ENCODE peak calls at places on chromosome 17, in five cellular contexts. L, J, X, U and W are unnamed samples.

GRCh38 chr17:34068506-34069035 is 186.5 kb upstream of the CCL2 start:
- DNase-seq in L (no peak), J (no peak), X (no peak), U (no peak), W (no peak)

GRCh38 chr17:8359769-8360168 is 16.7 kb downstream of the KRABD2 start:
- DNase-seq in L (peak), J (peak), X (no peak), U (no peak), W (peak)

GRCh38 chr17:59437766-59438165 is 106.3 kb downstream of the YPEL2 start:
- DNase-seq in L (no peak), J (no peak), X (no peak), U (no peak), W (no peak)

GRCh38 chr17:38910325-38910724 is 15.1 kb upstream of the LASP1NB start:
- DNase-seq in L (no peak), J (no peak), X (no peak), U (no peak), W (no peak)

GRCh38 chr17:42132941-42133340 is 10.3 kb downstream of the HSPB9 start:
- DNase-seq in L (peak), J (peak), X (no peak), U (peak), W (peak)

GRCh38 chr17:19263621-19264010 is 26.4 kb downstream of the EPN2 start:
- DNase-seq in L (no peak), J (peak), X (peak), U (no peak), W (no peak)

GRCh38 chr17:44979426-44980273 is 11.5 kb upstream of the C1QL1 start:
- DNase-seq in L (no peak), J (peak), X (no peak), U (peak), W (no peak)

GRCh38 chr17:59527931-59528330 is 37.5 kb upstream of the DHX40 start:
- DNase-seq in L (no peak), J (peak), X (no peak), U (no peak), W (no peak)

GRCh38 chr17:56112086-56112485 is 41.2 kb upstream of the ANKFN1 start:
- DNase-seq in L (no peak), J (no peak), X (no peak), U (no peak), W (peak)

GRCh38 chr17:44865921-44866320 is 18.2 kb downstream of the HIGD1B start:
- DNase-seq in L (no peak), J (no peak), X (no peak), U (no peak), W (no peak)

GRCh38 chr17:40647549-40648325 is at the start of gene SMARCE1:
- DNase-seq in L (peak), J (peak), X (peak), U (peak), W (peak)

GRCh38 chr17:70405492-70406220 is 236.3 kb downstream of the KCNJ2 start:
- DNase-seq in L (peak), J (peak), X (no peak), U (no peak), W (peak)

GRCh38 chr17:80884811-80885210 is 106.8 kb upstream of the CHMP6 start:
- DNase-seq in L (no peak), J (no peak), X (no peak), U (peak), W (no peak)

GRCh38 chr17:60315650-60316049 is 76.3 kb downstream of the USP32 start:
- DNase-seq in L (peak), J (no peak), X (no peak), U (no peak), W (no peak)

GRCh38 chr17:64282753-64283080 is 19.7 kb upstream of the TEX2 start:
- DNase-seq in L (no peak), J (no peak), X (no peak), U (no peak), W (no peak)

GRCh38 chr17:33725675-33726271 is 432.7 kb upstream of the ASIC2 start:
- DNase-seq in L (peak), J (peak), X (peak), U (peak), W (no peak)

GRCh38 chr17:9669551-9670008 is 24.3 kb downstream of the USP43 start:
- DNase-seq in L (no peak), J (peak), X (no peak), U (no peak), W (no peak)
- H3K4me3 ChIP-seq in L (no peak), J (no peak), X (no peak), U (no peak), W (no peak)

GRCh38 chr17:28738680-28739384 is 5.0 kb upstream of the TRAF4 start:
- DNase-seq in L (no peak), J (no peak), X (no peak), U (no peak), W (no peak)
- H3K4me3 ChIP-seq in L (no peak), J (no peak), X (no peak), U (no peak), W (no peak)

DNA sequence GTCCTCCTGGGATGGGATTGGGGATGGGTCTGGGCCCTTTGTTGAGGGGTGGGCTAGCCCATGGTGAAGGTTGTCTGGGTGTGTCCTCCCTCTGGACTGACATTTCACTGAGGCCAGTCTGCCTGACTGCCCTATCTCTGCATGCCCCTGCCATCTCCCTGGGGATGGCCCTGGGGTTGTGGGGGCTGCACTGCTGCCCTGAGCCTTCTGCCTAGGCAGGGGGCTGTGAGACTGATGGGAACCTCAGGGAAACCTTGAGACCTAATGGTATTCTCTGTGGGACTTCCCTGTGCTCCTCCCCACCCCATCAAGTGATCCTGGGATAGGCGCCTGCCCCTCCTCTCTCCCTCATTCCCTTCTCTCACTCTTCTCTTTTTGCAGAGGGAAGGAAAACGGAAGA is 19.9 kb downstream of the RAI1 start:
- DNase-seq in L (no peak), J (no peak), X (no peak), U (no peak), W (no peak)
- H3K4me3 ChIP-seq in L (no peak), J (no peak), X (no peak), U (peak), W (no peak)

DNA sequence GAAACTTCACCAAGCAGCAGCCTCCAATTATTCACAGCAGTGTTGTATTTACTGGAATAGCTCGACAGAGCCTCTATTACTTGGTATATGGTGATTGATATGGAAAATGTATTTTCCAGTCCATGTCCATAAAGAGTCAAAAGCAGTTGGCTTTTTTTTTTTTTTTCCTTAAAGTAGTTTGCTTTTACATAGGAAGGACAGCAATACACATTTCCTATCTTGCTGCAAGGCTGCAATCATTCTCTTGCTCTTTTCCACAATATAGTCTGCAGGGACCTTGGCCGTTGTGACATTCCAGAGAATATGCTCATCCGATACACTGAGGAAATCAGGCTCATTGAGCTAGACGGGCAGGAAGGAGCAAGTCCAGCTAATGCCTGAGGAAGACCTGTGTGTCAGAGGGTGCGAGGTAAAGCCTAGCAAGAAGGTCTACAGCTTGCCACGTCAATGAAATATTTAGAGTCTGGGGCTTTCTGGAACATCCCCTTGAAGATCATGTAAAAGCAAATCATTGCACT is 131.1 kb downstream of the ENGASE start:
- DNase-seq in L (no peak), J (peak), X (no peak), U (no peak), W (no peak)
- H3K4me3 ChIP-seq in L (no peak), J (no peak), X (no peak), U (no peak), W (no peak)

GRCh38 chr17:49880291-49881053 is 32.6 kb upstream of the TAC4 start:
- DNase-seq in L (peak), J (peak), X (peak), U (peak), W (peak)

GRCh38 chr17:49881054-49881402 is 33.2 kb upstream of the TAC4 start:
- DNase-seq in L (no peak), J (no peak), X (no peak), U (no peak), W (no peak)

GRCh38 chr17:49879505-49879904 is 31.6 kb upstream of the TAC4 start:
- DNase-seq in L (no peak), J (no peak), X (no peak), U (no peak), W (no peak)

GRCh38 chr17:49875690-49876089 is 27.8 kb upstream of the TAC4 start:
- DNase-seq in L (no peak), J (no peak), X (no peak), U (no peak), W (no peak)

GRCh38 chr17:49878931-49879330 is 31.1 kb upstream of the TAC4 start:
- DNase-seq in L (no peak), J (no peak), X (no peak), U (no peak), W (no peak)
- H3K4me3 ChIP-seq in L (no peak), J (no peak), X (no peak), U (no peak), W (no peak)

DNA sequence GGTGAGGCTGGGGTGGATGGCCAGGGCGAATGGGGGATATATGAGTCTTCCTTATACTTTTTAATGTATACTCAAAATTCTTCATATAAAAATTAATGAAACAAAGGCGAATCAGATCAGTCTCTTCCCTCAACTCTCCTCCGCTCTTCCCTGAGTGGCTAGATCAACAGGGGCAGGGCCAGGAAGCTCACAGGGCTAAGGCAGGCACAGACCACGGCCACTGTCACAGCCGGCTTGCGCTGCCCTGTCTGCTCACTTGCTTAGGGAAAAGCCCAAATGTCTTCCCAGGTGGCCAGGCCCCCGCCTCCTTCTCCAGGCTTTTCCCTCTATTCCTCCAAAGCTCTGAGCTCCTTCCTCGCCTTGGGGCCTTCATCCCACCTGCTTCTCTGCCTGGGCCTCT is 6.0 kb downstream of the GRIN2C start:
- DNase-seq in L (no peak), J (no peak), X (no peak), U (no peak), W (no peak)
- H3K4me3 ChIP-seq in L (no peak), J (no peak), X (no peak), U (no peak), W (no peak)